ENCODE peak calls at places on chromosomes 13 and 19, in four cellular contexts. F is GM23338, E is HepG2, K is DND-41. L is an unnamed sample.

GRCh38 chr19:44807652-44808462 is 1.0 kb upstream of the BCAM start:
- DNase-seq in F (peak; percentile 99), E (peak; percentile 77), K (no peak), L (no peak)

GRCh38 chr13:70375718-70376117 is 267.5 kb upstream of the KLHL1 start:
- DNase-seq in F (peak; percentile 14), E (no peak), K (no peak), L (no peak)

GRCh38 chr19:38734426-38735256 is 9.6 kb downstream of the CAPN12 start:
- DNase-seq in F (no peak), E (no peak), K (no peak), L (peak; percentile 56)

GRCh38 chr19:18424122-18424889 is 5.1 kb downstream of the SSBP4 start:
- DNase-seq in F (peak; percentile 33), E (no peak), K (no peak), L (no peak)

GRCh38 chr13:36764957-36765356 is 54.1 kb upstream of the RFXAP start:
- DNase-seq in F (peak; percentile 74), E (no peak), K (no peak), L (no peak)

GRCh38 chr13:40063743-40064142 is 408.3 kb downstream of the COG6 start:
- DNase-seq in F (no peak), E (peak; percentile 81), K (no peak), L (no peak)

GRCh38 chr19:3580156-3580955 is 4.9 kb upstream of the GIPC3 start:
- DNase-seq in F (no peak), E (peak; percentile 56), K (no peak), L (peak; percentile 40)

GRCh38 chr13:83810136-83810535 is 72.1 kb downstream of the SLITRK1 start:
- DNase-seq in F (no peak), E (no peak), K (no peak), L (no peak)

GRCh38 chr13:35131471-35131870 is 189.4 kb downstream of the NBEA start:
- DNase-seq in F (no peak), E (peak; percentile 3), K (no peak), L (no peak)

GRCh38 chr13:41960195-41960699 is 662 bp downstream of the VWA8 start:
- DNase-seq in F (peak; percentile 35), E (peak; percentile 46), K (no peak), L (peak; percentile 46)

GRCh38 chr13:114227528-114227927 is 7.2 kb upstream of the CDC16 start:
- DNase-seq in F (no peak), E (no peak), K (no peak), L (no peak)

GRCh38 chr13:112781287-112781686 is 91.4 kb downstream of the ATP11A start:
- DNase-seq in F (no peak), E (no peak), K (no peak), L (no peak)

GRCh38 chr13:112783135-112783945 is 93.5 kb downstream of the ATP11A start:
- DNase-seq in F (no peak), E (no peak), K (no peak), L (no peak)

GRCh38 chr13:112779856-112780604 is 90.2 kb downstream of the ATP11A start:
- DNase-seq in F (no peak), E (no peak), K (no peak), L (no peak)

GRCh38 chr13:112782433-112783010 is 92.7 kb downstream of the ATP11A start:
- DNase-seq in F (no peak), E (no peak), K (no peak), L (no peak)

GRCh38 chr13:112781881-112782361 is 92.1 kb downstream of the ATP11A start:
- DNase-seq in F (no peak), E (no peak), K (no peak), L (no peak)
- H4K20me1 ChIP-seq in F (no peaks in the 10 kb centered on the region), E (peaks cover 50% of the 10 kb centered on the region), K (peaks cover 63% of the 10 kb centered on the region), L (no peaks in the 10 kb centered on the region)

DNA sequence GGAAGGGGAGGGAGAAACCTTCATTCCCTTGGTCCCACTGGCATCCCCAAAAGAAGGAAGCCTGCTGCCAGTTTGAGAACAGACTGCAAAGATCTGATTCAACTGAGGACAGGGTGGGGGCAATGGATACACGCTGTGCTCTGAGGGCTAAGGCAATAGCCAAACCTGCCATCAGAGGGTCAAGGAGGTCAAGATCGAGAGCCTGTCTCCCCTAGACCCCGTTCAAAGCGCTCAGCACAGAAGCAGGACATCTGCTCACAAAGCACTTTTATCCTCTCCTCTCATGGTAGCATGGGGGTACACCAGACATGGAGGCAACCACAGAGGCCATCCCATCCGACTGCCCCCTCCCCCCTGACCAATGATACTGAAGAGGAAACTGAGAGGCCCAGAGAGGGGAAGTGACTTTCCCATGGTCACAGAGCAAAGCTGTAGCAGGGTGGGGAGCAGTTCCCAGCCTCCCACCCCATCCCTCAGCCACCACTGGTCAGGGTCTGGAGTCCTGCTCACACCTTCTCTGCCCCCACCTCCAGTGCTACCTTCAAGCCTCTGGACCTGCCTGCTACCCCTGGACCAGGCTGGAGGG is 11.1 kb downstream of the POU2F2 start:
- DNase-seq in F (no peak), E (no peak), K (no peak), L (peak; percentile 89)
- H3K4me3 ChIP-seq in F (no peak overlapping the region), E (no peak overlapping the region), K (no peak overlapping the region), L (peak overlapping the region; percentile 60)

GRCh38 chr13:33548065-33548464 is 262.5 kb upstream of the STARD13 start:
- DNase-seq in F (no peak), E (no peak), K (no peak), L (peak; percentile 71)
- H2AFZ ChIP-seq in F (no peak overlapping the region), E (no peak overlapping the region), K (no peak overlapping the region), L (peak overlapping the region; percentile 62)

GRCh38 chr19:34260771-34261173 is 6.4 kb downstream of the GARRE1 start:
- DNase-seq in F (peak; percentile 40), E (no peak), K (no peak), L (no peak)
- H4K20me1 ChIP-seq in F (peaks cover 35% of the 10 kb centered on the region), E (peaks cover 7% of the 10 kb centered on the region), K (peaks cover 9% of the 10 kb centered on the region), L (no peaks in the 10 kb centered on the region)

GRCh38 chr19:47023448-47023794 is 3.8 kb downstream of the NPAS1 start:
- DNase-seq in F (peak; percentile 45), E (no peak), K (no peak), L (no peak)
- H3K4me3 ChIP-seq in F (peak overlapping the region; percentile 54), E (no peak overlapping the region), K (no peak overlapping the region), L (no peak overlapping the region)

DNA sequence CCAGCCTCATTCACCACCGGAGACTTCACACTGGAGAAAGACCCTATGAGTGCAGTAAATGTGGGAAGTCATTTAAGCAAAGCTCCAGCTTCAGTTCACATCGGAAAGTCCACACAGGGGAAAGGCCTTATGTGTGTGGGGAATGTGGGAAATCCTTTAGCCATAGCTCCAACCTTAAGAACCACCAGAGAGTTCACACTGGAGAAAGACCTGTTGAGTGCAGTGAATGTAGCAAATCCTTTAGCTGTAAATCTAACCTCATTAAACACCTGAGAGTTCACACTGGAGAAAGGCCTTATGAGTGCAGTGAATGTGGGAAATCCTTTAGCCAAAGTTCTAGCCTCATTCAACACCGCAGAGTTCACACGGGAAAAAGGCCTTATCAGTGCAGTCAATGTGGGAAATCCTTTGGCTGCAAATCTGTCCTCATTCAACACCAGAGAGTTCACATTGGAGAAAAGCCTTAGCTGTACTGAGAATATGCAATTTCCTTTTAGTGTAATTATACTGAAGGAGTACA is 8.8 kb downstream of the ZNF211 start:
- DNase-seq in F (no peak), E (no peak), K (no peak), L (no peak)
- H2AFZ ChIP-seq in F (no peak overlapping the region), E (no peak overlapping the region), K (no peak overlapping the region), L (no peak overlapping the region)

GRCh38 chr19:57907394-57907793 is 9.0 kb downstream of the ZNF417 start:
- DNase-seq in F (no peak), E (no peak), K (no peak), L (no peak)
- H4K20me1 ChIP-seq in F (peaks cover 17% of the 10 kb centered on the region), E (no peaks in the 10 kb centered on the region), K (peaks cover 3% of the 10 kb centered on the region), L (no peaks in the 10 kb centered on the region)

L was measured in Karpas-422.